ENCODE peak calls at places on chromosomes 11 and 22, in four cellular contexts. One of them, this sample, is unnamed.

GRCh38 chr11:76655466-76656086 is 15.0 kb downstream of the LRRC32 start:
- DNase-seq in HL-60: no peak
- DNase-seq in GM12878: no peak
- DNase-seq in K562: no peak
- DNase-seq in this sample: no peak

GRCh38 chr11:20881328-20882079 is 212.1 kb downstream of the NELL1 start:
- DNase-seq in HL-60: no peak
- DNase-seq in GM12878: no peak
- DNase-seq in K562: no peak
- DNase-seq in this sample: no peak

GRCh38 chr22:31947296-31947695 is 3.0 kb downstream of the YWHAH start:
- DNase-seq in HL-60: peak
- DNase-seq in GM12878: no peak
- DNase-seq in K562: peak
- DNase-seq in this sample: no peak

GRCh38 chr22:32200752-32201151 is 4.1 kb downstream of the RFPL2 start:
- DNase-seq in HL-60: peak
- DNase-seq in GM12878: no peak
- DNase-seq in K562: no peak
- DNase-seq in this sample: no peak

GRCh38 chr22:36435516-36436415 is 45.7 kb downstream of the TXN2 start:
- DNase-seq in HL-60: peak
- DNase-seq in GM12878: peak
- DNase-seq in K562: no peak
- DNase-seq in this sample: no peak

GRCh38 chr22:37633693-37634504 is 5.6 kb upstream of the SH3BP1 start:
- DNase-seq in HL-60: peak
- DNase-seq in GM12878: peak
- DNase-seq in K562: peak
- DNase-seq in this sample: peak

GRCh38 chr22:33811686-33812085 is 108.6 kb downstream of the LARGE1 start:
- DNase-seq in HL-60: no peak
- DNase-seq in GM12878: no peak
- DNase-seq in K562: no peak
- DNase-seq in this sample: no peak

GRCh38 chr11:61042537-61042936 is 59.8 kb upstream of the CD5 start:
- DNase-seq in HL-60: no peak
- DNase-seq in GM12878: no peak
- DNase-seq in K562: no peak
- DNase-seq in this sample: no peak

GRCh38 chr11:70117567-70118194 is 39.6 kb downstream of the ANO1 start:
- DNase-seq in HL-60: no peak
- DNase-seq in GM12878: no peak
- DNase-seq in K562: no peak
- DNase-seq in this sample: no peak

GRCh38 chr11:116543099-116543498 is 229.7 kb downstream of the BUD13 start:
- DNase-seq in HL-60: no peak
- DNase-seq in GM12878: no peak
- DNase-seq in K562: no peak
- DNase-seq in this sample: no peak

GRCh38 chr11:90476442-90477007 is 253.7 kb upstream of the CHORDC1 start:
- DNase-seq in HL-60: peak
- DNase-seq in GM12878: peak
- DNase-seq in K562: peak
- DNase-seq in this sample: no peak

GRCh38 chr11:11178671-11179070 is 174.4 kb downstream of the CSNK2A3 start:
- DNase-seq in HL-60: no peak
- DNase-seq in GM12878: no peak
- DNase-seq in K562: no peak
- DNase-seq in this sample: no peak

GRCh38 chr22:45310331-45311032 is 748 bp downstream of the FAM118A start:
- DNase-seq in HL-60: no peak
- DNase-seq in GM12878: no peak
- DNase-seq in K562: peak
- DNase-seq in this sample: no peak

GRCh38 chr11:103798029-103798428 is 238.4 kb upstream of the DDI1 start:
- DNase-seq in HL-60: no peak
- DNase-seq in GM12878: no peak
- DNase-seq in K562: no peak
- DNase-seq in this sample: no peak

GRCh38 chr11:19087658-19088057 is 27.1 kb upstream of the MRGPRX2 start:
- DNase-seq in HL-60: no peak
- DNase-seq in GM12878: no peak
- DNase-seq in K562: no peak
- DNase-seq in this sample: no peak

GRCh38 chr22:23064381-23065068 is 5.8 kb upstream of the GNAZ start:
- DNase-seq in HL-60: no peak
- DNase-seq in GM12878: no peak
- DNase-seq in K562: no peak
- DNase-seq in this sample: no peak

GRCh38 chr11:312092-312816 is 1.6 kb upstream of the IFITM1 start:
- DNase-seq in HL-60: no peak
- DNase-seq in GM12878: no peak
- DNase-seq in K562: peak
- DNase-seq in this sample: no peak

GRCh38 chr11:62012451-62013265 is 45.2 kb upstream of the FTH1 start:
- DNase-seq in HL-60: no peak
- DNase-seq in GM12878: no peak
- DNase-seq in K562: peak
- DNase-seq in this sample: no peak

GRCh38 chr22:38305481-38306448 is 11.5 kb downstream of the CSNK1E start:
- DNase-seq in HL-60: no peak
- DNase-seq in GM12878: peak
- DNase-seq in K562: peak
- DNase-seq in this sample: no peak

GRCh38 chr22:44147821-44148574 is 32.7 kb upstream of the PARVG start:
- DNase-seq in HL-60: no peak
- DNase-seq in GM12878: no peak
- DNase-seq in K562: no peak
- DNase-seq in this sample: no peak

GRCh38 chr11:21622995-21623394 is 569.9 kb upstream of the ANO5 start:
- DNase-seq in HL-60: no peak
- DNase-seq in GM12878: no peak
- DNase-seq in K562: no peak
- DNase-seq in this sample: no peak

GRCh38 chr11:40879911-40880310 is 579.5 kb downstream of the LRRC4C start:
- DNase-seq in HL-60: no peak
- DNase-seq in GM12878: no peak
- DNase-seq in K562: no peak
- DNase-seq in this sample: no peak

GRCh38 chr22:43891360-43892182 is at the start of gene PNPLA5:
- DNase-seq in HL-60: no peak
- DNase-seq in GM12878: no peak
- DNase-seq in K562: no peak
- DNase-seq in this sample: no peak

GRCh38 chr11:3865388-3866193 is 10.1 kb downstream of the STIM1 start:
- DNase-seq in HL-60: peak
- DNase-seq in GM12878: no peak
- DNase-seq in K562: peak
- DNase-seq in this sample: no peak

GRCh38 chr11:95498731-95499396 is 267.9 kb upstream of the SESN3 start:
- DNase-seq in HL-60: no peak
- DNase-seq in GM12878: no peak
- DNase-seq in K562: no peak
- DNase-seq in this sample: no peak

GRCh38 chr22:28296452-28296851 is 377.4 kb upstream of the PITPNB start:
- DNase-seq in HL-60: no peak
- DNase-seq in GM12878: no peak
- DNase-seq in K562: no peak
- DNase-seq in this sample: no peak

GRCh38 chr22:36267896-36268485 is 15.1 kb downstream of the APOL1 start:
- DNase-seq in HL-60: no peak
- DNase-seq in GM12878: no peak
- DNase-seq in K562: no peak
- DNase-seq in this sample: no peak

GRCh38 chr22:37300551-37301017 is 18.3 kb downstream of the CYTH4 start:
- DNase-seq in HL-60: peak
- DNase-seq in GM12878: no peak
- DNase-seq in K562: no peak
- DNase-seq in this sample: peak

GRCh38 chr11:48087974-48088681 is 107.8 kb downstream of the PTPRJ start:
- DNase-seq in HL-60: peak
- DNase-seq in GM12878: no peak
- DNase-seq in K562: no peak
- DNase-seq in this sample: no peak

GRCh38 chr11:12220305-12220704 is 109.9 kb downstream of the MICAL2 start:
- DNase-seq in HL-60: no peak
- DNase-seq in GM12878: no peak
- DNase-seq in K562: no peak
- DNase-seq in this sample: no peak

GRCh38 chr11:45280449-45280848 is 5.7 kb downstream of the SYT13 start:
- DNase-seq in HL-60: no peak
- DNase-seq in GM12878: no peak
- DNase-seq in K562: no peak
- DNase-seq in this sample: no peak

GRCh38 chr22:39312410-39312809 is 7.0 kb downstream of the RPL3 start:
- DNase-seq in HL-60: no peak
- DNase-seq in GM12878: no peak
- DNase-seq in K562: no peak
- DNase-seq in this sample: no peak

GRCh38 chr11:109668973-109669634 is 247.1 kb downstream of the C11orf87 start:
- DNase-seq in HL-60: no peak
- DNase-seq in GM12878: no peak
- DNase-seq in K562: no peak
- DNase-seq in this sample: no peak

GRCh38 chr11:17014774-17015638 is 792 bp upstream of the PLEKHA7 start:
- DNase-seq in HL-60: peak
- DNase-seq in GM12878: no peak
- DNase-seq in K562: peak
- DNase-seq in this sample: peak

GRCh38 chr11:17012179-17012578 is 2.0 kb downstream of the PLEKHA7 start:
- DNase-seq in HL-60: no peak
- DNase-seq in GM12878: no peak
- DNase-seq in K562: no peak
- DNase-seq in this sample: no peak

GRCh38 chr11:17014321-17014773 is at the start of gene PLEKHA7:
- DNase-seq in HL-60: no peak
- DNase-seq in GM12878: no peak
- DNase-seq in K562: no peak
- DNase-seq in this sample: peak

GRCh38 chr11:17012712-17013547 is 1.3 kb downstream of the PLEKHA7 start:
- DNase-seq in HL-60: no peak
- DNase-seq in GM12878: no peak
- DNase-seq in K562: no peak
- DNase-seq in this sample: no peak

GRCh38 chr11:17013548-17014320 is 480 bp downstream of the PLEKHA7 start:
- DNase-seq in HL-60: no peak
- DNase-seq in GM12878: no peak
- DNase-seq in K562: no peak
- DNase-seq in this sample: peak
- TF ChIP-seq SPI1 in HL-60: no peak
- TF ChIP-seq SPI1 in GM12878: no peak
- TF ChIP-seq SPI1 in K562: no peak
- TF ChIP-seq SPI1 in this sample: no peak

DNA sequence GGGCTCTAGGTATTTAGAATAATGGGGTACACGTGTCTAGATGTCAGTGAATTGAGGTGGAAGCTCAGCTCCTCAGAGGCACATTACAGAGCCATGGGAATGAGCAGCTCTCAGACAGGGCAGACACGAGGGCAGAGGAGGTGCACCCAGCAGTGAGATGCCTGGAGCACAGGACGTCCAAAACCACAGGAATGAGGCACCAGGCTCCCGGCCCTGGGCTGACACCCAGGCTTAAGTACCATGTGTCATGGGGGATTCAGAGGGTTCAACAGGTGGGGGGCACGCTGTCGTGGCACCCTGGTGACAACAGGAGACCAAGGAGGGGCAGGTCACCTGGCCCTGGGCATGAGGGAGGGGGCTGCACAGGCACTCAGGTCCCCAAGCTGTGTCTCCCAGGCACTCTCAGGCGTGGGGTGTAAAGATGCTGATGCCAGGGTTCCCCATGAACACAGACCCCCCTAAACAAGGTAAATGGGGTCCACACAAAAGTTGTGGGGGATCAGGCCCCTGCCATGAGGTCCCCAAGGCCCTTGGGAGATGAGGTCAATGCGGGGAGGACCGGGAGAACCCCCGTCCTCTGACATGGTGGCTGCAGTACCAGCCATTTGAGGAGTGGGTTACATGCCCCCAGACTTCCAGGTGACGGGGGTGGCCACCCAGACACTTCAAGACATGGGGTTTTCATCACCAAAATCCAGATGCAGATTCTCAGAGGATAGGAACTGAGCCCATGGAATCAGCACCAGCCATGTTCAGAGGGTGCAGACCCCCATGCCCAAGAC is 5.6 kb upstream of the SYT8 start:
- DNase-seq in HL-60: no peak
- DNase-seq in GM12878: no peak
- DNase-seq in K562: no peak
- DNase-seq in this sample: no peak
- TF ChIP-seq SPI1 in HL-60: no peak
- TF ChIP-seq SPI1 in GM12878: no peak
- TF ChIP-seq SPI1 in K562: no peak
- TF ChIP-seq SPI1 in this sample: no peak

GRCh38 chr11:46724088-46724487 is 5.1 kb downstream of the F2 start:
- DNase-seq in HL-60: no peak
- DNase-seq in GM12878: no peak
- DNase-seq in K562: no peak
- DNase-seq in this sample: no peak
- TF ChIP-seq SPI1 in HL-60: no peak
- TF ChIP-seq SPI1 in GM12878: no peak
- TF ChIP-seq SPI1 in K562: no peak
- TF ChIP-seq SPI1 in this sample: no peak

GRCh38 chr11:120659076-120659475 is 147.5 kb downstream of the GRIK4 start:
- DNase-seq in HL-60: no peak
- DNase-seq in GM12878: no peak
- DNase-seq in K562: no peak
- DNase-seq in this sample: no peak

GRCh38 chr11:120658071-120658423 is 146.5 kb downstream of the GRIK4 start:
- DNase-seq in HL-60: no peak
- DNase-seq in GM12878: peak
- DNase-seq in K562: no peak
- DNase-seq in this sample: no peak

GRCh38 chr11:120657306-120658070 is 145.9 kb downstream of the GRIK4 start:
- DNase-seq in HL-60: no peak
- DNase-seq in GM12878: peak
- DNase-seq in K562: no peak
- DNase-seq in this sample: no peak

GRCh38 chr11:120662071-120662611 is 150.6 kb downstream of the GRIK4 start:
- DNase-seq in HL-60: no peak
- DNase-seq in GM12878: no peak
- DNase-seq in K562: no peak
- DNase-seq in this sample: no peak

DNA sequence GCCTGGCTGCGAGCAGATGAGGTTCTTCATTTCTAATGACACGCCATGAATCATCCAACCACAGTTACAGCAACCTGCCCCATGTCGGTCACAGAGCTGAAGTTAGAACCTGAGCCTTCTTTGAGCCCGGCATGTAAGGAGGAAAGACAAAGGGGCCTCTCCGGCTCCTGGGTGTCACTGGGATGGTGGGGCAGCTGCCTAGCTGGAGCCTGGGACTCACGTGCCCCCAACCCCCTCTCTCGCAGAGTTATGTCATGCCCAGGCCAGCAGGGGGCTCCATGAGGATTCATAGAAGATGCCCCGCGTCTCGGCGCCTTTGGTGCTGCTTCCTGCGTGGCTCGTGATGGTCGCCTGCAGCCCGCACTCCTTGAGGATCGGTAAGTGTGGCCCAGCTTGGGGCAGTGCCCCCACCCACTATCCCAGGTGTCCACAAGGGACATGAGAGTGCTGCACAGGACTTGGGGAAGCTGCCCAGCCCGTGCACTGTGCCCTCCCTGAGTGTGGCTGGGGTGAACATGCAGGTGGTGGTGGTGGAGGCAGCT is 148.5 kb downstream of the GRIK4 start:
- DNase-seq in HL-60: peak
- DNase-seq in GM12878: no peak
- DNase-seq in K562: peak
- DNase-seq in this sample: peak
- TF ChIP-seq SPI1 in HL-60: no peak
- TF ChIP-seq SPI1 in GM12878: no peak
- TF ChIP-seq SPI1 in K562: no peak
- TF ChIP-seq SPI1 in this sample: no peak